ENCODE peak calls at places on chromosomes 7 and 10, in four cellular contexts. O is MM.1S, R is left ventricle myocardium inferior, P is PC-3. C is an unnamed sample.

GRCh38 chr7:115630049-115630448 is 400.5 kb downstream of the TFEC start:
- DNase-seq in O (no peak), R (no peak), P (no peak), C (no peak)

GRCh38 chr10:84097787-84098353 is 41.4 kb upstream of the GHITM start:
- DNase-seq in R (no peak), P (peak; percentile 19), O (peak; percentile 19), C (peak; percentile 28)

GRCh38 chr7:15684036-15684815 is 2.3 kb downstream of the MEOX2 start:
- DNase-seq in R (no peak), O (no peak), P (no peak), C (no peak)

GRCh38 chr10:28202941-28203352 is 99.9 kb downstream of the MPP7 start:
- DNase-seq in R (peak; percentile 40), O (no peak), P (peak; percentile 4), C (no peak)

GRCh38 chr10:131748831-131749766 is 151.7 kb upstream of the PPP2R2D start:
- DNase-seq in P (no peak), O (no peak), R (no peak), C (no peak)

GRCh38 chr7:154416714-154417113 is 364.5 kb downstream of the DPP6 start:
- DNase-seq in P (no peak), O (no peak), R (no peak), C (no peak)

GRCh38 chr10:72802291-72803118 is 91.0 kb upstream of the OIT3 start:
- DNase-seq in P (peak; percentile 86), O (no peak), R (no peak), C (peak; percentile 48)

GRCh38 chr7:155591055-155591750 is 44.8 kb upstream of the CNPY1 start:
- DNase-seq in O (no peak), P (peak; percentile 68), R (no peak), C (peak; percentile 61)

GRCh38 chr10:22386396-22386928 is 41.2 kb downstream of the SPAG6 start:
- DNase-seq in R (no peak), O (no peak), P (no peak), C (no peak)

GRCh38 chr7:42128703-42129102 is 108.3 kb downstream of the GLI3 start:
- DNase-seq in O (no peak), R (no peak), P (peak; percentile 49), C (peak; percentile 33)

GRCh38 chr7:108211382-108212201 is 81.4 kb upstream of the LAMB4 start:
- DNase-seq in P (peak; percentile 85), R (no peak), O (peak; percentile 97), C (peak; percentile 82)

GRCh38 chr10:964321-964987 is 23.8 kb upstream of the GTPBP4 start:
- DNase-seq in R (no peak), O (no peak), P (peak; percentile 18), C (no peak)

GRCh38 chr10:69800109-69800508 is 1.6 kb upstream of the COL13A1 start:
- DNase-seq in O (peak; percentile 11), P (peak; percentile 93), R (no peak), C (peak; percentile 75)

GRCh38 chr10:128059266-128059850 is 66.9 kb downstream of the MKI67 start:
- DNase-seq in P (no peak), R (no peak), O (no peak), C (no peak)

GRCh38 chr7:100966542-100967291 is 2.6 kb upstream of the MUC12 start:
- DNase-seq in R (no peak), O (no peak), P (no peak), C (no peak)

GRCh38 chr10:92242910-92243671 is 47.8 kb downstream of the CPEB3 start:
- DNase-seq in P (peak; percentile 57), O (no peak), R (peak; percentile 45), C (peak; percentile 57)

GRCh38 chr7:11742496-11742895 is 89.5 kb downstream of the THSD7A start:
- DNase-seq in O (no peak), P (peak; percentile 26), R (no peak), C (no peak)

GRCh38 chr10:12839941-12840611 is 161.4 kb downstream of the CCDC3 start:
- DNase-seq in O (no peak), P (no peak), R (no peak), C (no peak)

GRCh38 chr7:4610768-4611467 is 71.2 kb upstream of the FOXK1 start:
- DNase-seq in P (peak; percentile 83), O (peak; percentile 71), R (no peak), C (peak; percentile 78)

GRCh38 chr10:132836832-132837540 is 51.0 kb upstream of the NKX6-2 start:
- DNase-seq in O (peak; percentile 10), P (peak; percentile 41), R (no peak), C (peak; percentile 10)

GRCh38 chr7:130009848-130010688 is 41.1 kb downstream of the ZC3HC1 start:
- DNase-seq in P (peak; percentile 87), R (no peak), O (peak; percentile 23), C (peak; percentile 87)

GRCh38 chr10:43128958-43129706 is 9.1 kb upstream of the CSGALNACT2 start:
- DNase-seq in O (peak; percentile 72), P (peak; percentile 84), R (no peak), C (peak; percentile 78)

GRCh38 chr7:81430150-81430549 is 339.7 kb downstream of the HGF start:
- DNase-seq in P (no peak), O (no peak), R (no peak), C (no peak)
- TF ChIP-seq CTCF in P (no peak), O (no peak), R (no peak), C (no peak)

DNA sequence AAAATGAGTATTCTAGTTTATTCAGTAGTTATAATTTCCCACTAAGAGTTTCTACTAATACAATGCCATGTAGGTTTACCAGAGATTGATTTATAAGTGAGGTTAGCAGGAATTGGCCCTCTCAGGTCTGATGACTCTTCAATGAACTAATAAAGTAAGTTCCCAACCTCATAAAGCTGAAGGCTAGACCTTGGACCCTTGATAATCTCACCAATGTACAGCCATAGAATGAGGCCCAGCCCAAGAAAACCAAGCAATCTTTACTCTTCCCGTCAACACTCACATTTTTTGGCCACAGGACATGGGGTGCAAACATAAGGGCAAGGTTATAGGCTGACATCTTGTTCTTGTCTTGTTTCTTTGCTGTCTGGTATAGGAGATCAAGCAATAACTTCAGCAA is 33.3 kb downstream of the ARHGAP19 start:
- DNase-seq in P (no peak), O (no peak), R (no peak), C (no peak)
- TF ChIP-seq CTCF in P (no peak), O (no peak), R (no peak), C (no peak)

DNA sequence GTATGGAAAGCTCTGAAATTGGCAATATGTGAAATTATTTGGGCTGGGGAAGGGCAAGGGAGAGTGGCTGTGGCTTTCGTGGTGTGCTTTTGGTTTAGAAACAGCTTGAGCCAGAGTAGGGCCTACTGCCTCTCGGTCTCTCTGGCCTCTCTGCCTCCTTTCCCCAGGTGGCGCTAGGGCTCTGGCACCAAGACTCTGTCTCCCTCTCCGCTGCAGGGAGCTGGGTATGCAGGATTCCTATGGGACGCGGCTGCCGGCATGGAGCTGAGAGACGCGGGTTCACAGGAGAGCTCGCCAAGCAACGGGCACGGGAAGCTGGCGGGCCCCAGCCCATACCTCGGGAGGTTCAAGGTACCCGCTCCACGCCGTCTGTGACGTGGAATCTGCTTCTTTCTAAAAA is 105.2 kb upstream of the ANLN start:
- DNase-seq in R (no peak), O (no peak), P (no peak), C (no peak)
- TF ChIP-seq CTCF in R (no peak), O (no peak), P (no peak), C (no peak)

GRCh38 chr7:135704074-135704473 is 23.9 kb downstream of the SLC13A4 start:
- DNase-seq in R (no peak), P (no peak), O (no peak), C (no peak)
- TF ChIP-seq CTCF in R (peak; percentile 37), P (peak; percentile 42), O (peak; percentile 12), C (peak; percentile 12)

DNA sequence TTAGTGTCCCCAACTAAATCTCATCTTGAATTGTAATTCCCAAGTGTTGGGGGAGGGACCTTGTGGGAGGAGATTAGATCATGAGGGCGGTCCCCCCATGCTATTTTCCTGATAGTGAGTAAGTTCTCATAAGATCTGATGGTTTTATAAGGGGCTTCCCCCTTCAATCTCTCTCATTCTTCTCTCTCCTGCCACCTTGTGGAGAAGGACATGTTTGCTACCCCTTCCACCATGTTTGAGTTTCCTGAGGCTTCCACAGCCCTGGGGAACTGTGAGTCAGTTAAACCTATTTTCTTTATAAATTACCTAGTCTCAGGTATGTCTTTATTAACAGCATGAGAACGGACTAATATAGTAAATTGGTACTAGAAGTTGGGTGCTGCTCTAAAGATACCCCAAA is 365.6 kb downstream of the ANKRD7 start:
- DNase-seq in P (peak; percentile 12), O (peak; percentile 49), R (no peak), C (peak; percentile 53)
- TF ChIP-seq CTCF in P (peak; percentile 31), O (peak; percentile 65), R (no peak), C (peak; percentile 41)

C was measured in MCF 10A.